ENCODE peak calls at places on chromosomes 16 and 17, in seven cellular contexts. M, C, O, A, E, F and Y are unnamed samples.

GRCh38 chr17:64240261-64240740 is 22.8 kb downstream of the TEX2 start:
- DNase-seq in M (no peak), C (no peak), O (no peak), A (no peak), E (no peak), F (no peak), Y (no peak)

GRCh38 chr17:40415390-40415789 is 2.3 kb downstream of the TOP2A start:
- DNase-seq in M (no peak), C (no peak), O (no peak), A (no peak), E (no peak), F (no peak), Y (no peak)

GRCh38 chr16:3401719-3402397 is 843 bp downstream of the ZNF174 start:
- DNase-seq in M (no peak), C (peak), O (no peak), A (no peak), E (no peak), F (no peak), Y (no peak)

GRCh38 chr16:77443834-77444460 is 9.1 kb upstream of the ADAMTS18 start:
- DNase-seq in M (no peak), C (no peak), O (no peak), A (no peak), E (no peak), F (no peak), Y (no peak)

GRCh38 chr17:75844530-75845057 is 390 bp upstream of the UNC13D start:
- DNase-seq in M (peak), C (no peak), O (no peak), A (no peak), E (peak), F (no peak), Y (no peak)

GRCh38 chr16:6725634-6726331 is 606.9 kb upstream of the RBFOX1 start:
- DNase-seq in M (no peak), C (no peak), O (no peak), A (no peak), E (no peak), F (no peak), Y (no peak)

GRCh38 chr17:1561420-1562177 is 993 bp downstream of the PITPNA start:
- DNase-seq in M (no peak), C (no peak), O (no peak), A (peak), E (peak), F (no peak), Y (no peak)

GRCh38 chr17:29927546-29927945 is 2.5 kb downstream of the SSH2 start:
- DNase-seq in M (no peak), C (no peak), O (no peak), A (no peak), E (no peak), F (no peak), Y (no peak)

GRCh38 chr17:29095439-29095838 is 52.5 kb downstream of the PIPOX start:
- DNase-seq in M (no peak), C (no peak), O (no peak), A (no peak), E (no peak), F (no peak), Y (no peak)

GRCh38 chr17:79835953-79836951 is 3.0 kb downstream of the CBX4 start:
- DNase-seq in M (peak), C (no peak), O (no peak), A (no peak), E (peak), F (no peak), Y (no peak)

GRCh38 chr17:1843947-1844346 is 14.1 kb downstream of the RPA1 start:
- DNase-seq in M (no peak), C (no peak), O (no peak), A (no peak), E (no peak), F (no peak), Y (no peak)

GRCh38 chr16:25691519-25692091 is at the start of gene HS3ST4:
- DNase-seq in M (no peak), C (no peak), O (no peak), A (no peak), E (no peak), F (no peak), Y (no peak)

GRCh38 chr16:19130852-19131808 is 17.4 kb downstream of the ITPRIPL2 start:
- DNase-seq in M (peak), C (no peak), O (no peak), A (no peak), E (no peak), F (peak), Y (no peak)

GRCh38 chr17:18190629-18191028 is 7.0 kb downstream of the ALKBH5 start:
- DNase-seq in M (no peak), C (no peak), O (no peak), A (no peak), E (no peak), F (no peak), Y (no peak)

GRCh38 chr16:27458196-27458728 is 56.3 kb downstream of the IL21R start:
- DNase-seq in M (peak), C (no peak), O (no peak), A (no peak), E (no peak), F (no peak), Y (no peak)

GRCh38 chr16:24753437-24753836 is 24.0 kb downstream of the TNRC6A start:
- DNase-seq in M (no peak), C (no peak), O (no peak), A (no peak), E (no peak), F (no peak), Y (no peak)

GRCh38 chr16:88030498-88030897 is 79.3 kb downstream of the BANP start:
- DNase-seq in M (no peak), C (no peak), O (no peak), A (no peak), E (no peak), F (no peak), Y (no peak)

GRCh38 chr17:73343168-73343634 is 31.4 kb upstream of the CDC42EP4 start:
- DNase-seq in M (no peak), C (peak), O (no peak), A (no peak), E (peak), F (peak), Y (no peak)

GRCh38 chr17:54736573-54736972 is 164.1 kb upstream of the TOM1L1 start:
- DNase-seq in M (no peak), C (no peak), O (no peak), A (no peak), E (no peak), F (no peak), Y (no peak)

GRCh38 chr16:85983606-85984005 is 84.6 kb downstream of the IRF8 start:
- DNase-seq in M (no peak), C (no peak), O (no peak), A (no peak), E (no peak), F (no peak), Y (no peak)

GRCh38 chr17:6365187-6365943 is 69.6 kb downstream of the AIPL1 start:
- DNase-seq in M (no peak), C (no peak), O (no peak), A (no peak), E (no peak), F (no peak), Y (peak)

GRCh38 chr17:46859996-46860395 is 8.6 kb downstream of the WNT9B start:
- DNase-seq in M (no peak), C (no peak), O (no peak), A (no peak), E (no peak), F (no peak), Y (no peak)

GRCh38 chr16:49012961-49013726 is 268.5 kb downstream of the CBLN1 start:
- DNase-seq in M (no peak), C (no peak), O (no peak), A (no peak), E (peak), F (no peak), Y (no peak)

GRCh38 chr17:82054351-82055022 is 2.8 kb downstream of the GPS1 start:
- DNase-seq in M (no peak), C (no peak), O (no peak), A (no peak), E (peak), F (no peak), Y (no peak)

GRCh38 chr16:17829826-17830225 is 359.1 kb upstream of the XYLT1 start:
- DNase-seq in M (no peak), C (no peak), O (no peak), A (no peak), E (no peak), F (no peak), Y (no peak)

GRCh38 chr17:37643829-37644228 is 583 bp upstream of the DDX52 start:
- DNase-seq in M (no peak), C (no peak), O (no peak), A (no peak), E (no peak), F (no peak), Y (no peak)

GRCh38 chr16:83577201-83577600 is 230.6 kb upstream of the HSBP1 start:
- DNase-seq in M (no peak), C (no peak), O (no peak), A (no peak), E (no peak), F (no peak), Y (peak)

GRCh38 chr17:45110676-45111611 is 21.4 kb downstream of the PLCD3 start:
- DNase-seq in M (no peak), C (no peak), O (peak), A (no peak), E (no peak), F (no peak), Y (no peak)
- TF ChIP-seq CTCF in M (no peak), C (no peak), O (no peak), A (no peak), E (no peak), F (no peak), Y (no peak)

GRCh38 chr17:78486946-78487680 is 90.1 kb downstream of the DNAH17 start:
- DNase-seq in M (no peak), C (no peak), O (no peak), A (no peak), E (no peak), F (no peak), Y (no peak)

GRCh38 chr17:78488156-78488555 is 89.0 kb downstream of the DNAH17 start:
- DNase-seq in M (no peak), C (no peak), O (no peak), A (no peak), E (no peak), F (no peak), Y (no peak)

GRCh38 chr17:78484300-78485159 is 92.7 kb downstream of the DNAH17 start:
- DNase-seq in M (no peak), C (no peak), O (no peak), A (peak), E (no peak), F (no peak), Y (no peak)

GRCh38 chr17:78486228-78486802 is 90.9 kb downstream of the DNAH17 start:
- DNase-seq in M (no peak), C (no peak), O (no peak), A (no peak), E (no peak), F (no peak), Y (no peak)

DNA sequence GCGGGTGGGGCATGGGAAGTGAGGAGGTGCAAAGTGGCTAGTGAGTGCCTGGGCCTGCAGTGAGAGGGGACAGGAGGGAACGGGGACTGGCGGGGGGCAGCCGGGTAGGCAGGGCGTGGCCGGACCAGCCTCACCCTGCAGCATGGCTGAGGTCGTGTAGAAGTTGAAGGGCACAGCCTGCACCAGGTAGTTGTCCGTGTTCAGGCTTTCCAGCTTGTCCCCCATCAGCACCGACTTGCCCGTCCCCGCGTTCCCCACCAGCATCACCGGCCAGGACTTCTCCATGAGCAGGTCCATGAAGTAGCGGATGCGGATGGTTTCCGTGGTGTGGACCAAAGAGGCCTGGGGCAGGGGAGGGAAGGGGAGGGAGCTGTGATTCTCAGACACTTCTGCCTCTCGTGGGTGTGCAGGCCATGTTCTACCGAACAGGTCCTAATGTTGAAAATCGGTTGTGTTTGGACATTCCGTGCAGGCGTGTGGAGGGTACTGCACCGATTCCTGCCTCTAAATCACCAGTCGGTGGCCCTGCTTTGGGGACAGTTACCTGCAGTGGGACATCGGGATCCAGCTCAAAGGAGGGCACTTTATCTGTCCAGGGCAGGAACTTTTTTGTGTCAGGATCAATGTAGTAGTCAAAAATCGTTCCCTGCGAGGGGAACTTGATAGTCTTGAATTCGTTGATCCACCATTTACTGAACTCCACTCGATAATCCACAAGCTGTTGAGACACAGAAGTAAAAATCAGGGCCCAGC is 91.6 kb downstream of the DNAH17 start:
- DNase-seq in M (no peak), C (no peak), O (no peak), A (no peak), E (no peak), F (no peak), Y (no peak)
- H3K4me3 ChIP-seq in M (no peak), C (no peak), O (no peak), A (no peak), E (no peak), F (no peak), Y (no peak)

GRCh38 chr16:4694664-4695451 is 1.5 kb downstream of the NUDT16L1 start:
- DNase-seq in M (no peak), C (no peak), O (no peak), A (no peak), E (peak), F (no peak), Y (no peak)
- TF ChIP-seq CTCF in M (peak), C (peak), O (no peak), A (no peak), E (no peak), F (no peak), Y (no peak)

DNA sequence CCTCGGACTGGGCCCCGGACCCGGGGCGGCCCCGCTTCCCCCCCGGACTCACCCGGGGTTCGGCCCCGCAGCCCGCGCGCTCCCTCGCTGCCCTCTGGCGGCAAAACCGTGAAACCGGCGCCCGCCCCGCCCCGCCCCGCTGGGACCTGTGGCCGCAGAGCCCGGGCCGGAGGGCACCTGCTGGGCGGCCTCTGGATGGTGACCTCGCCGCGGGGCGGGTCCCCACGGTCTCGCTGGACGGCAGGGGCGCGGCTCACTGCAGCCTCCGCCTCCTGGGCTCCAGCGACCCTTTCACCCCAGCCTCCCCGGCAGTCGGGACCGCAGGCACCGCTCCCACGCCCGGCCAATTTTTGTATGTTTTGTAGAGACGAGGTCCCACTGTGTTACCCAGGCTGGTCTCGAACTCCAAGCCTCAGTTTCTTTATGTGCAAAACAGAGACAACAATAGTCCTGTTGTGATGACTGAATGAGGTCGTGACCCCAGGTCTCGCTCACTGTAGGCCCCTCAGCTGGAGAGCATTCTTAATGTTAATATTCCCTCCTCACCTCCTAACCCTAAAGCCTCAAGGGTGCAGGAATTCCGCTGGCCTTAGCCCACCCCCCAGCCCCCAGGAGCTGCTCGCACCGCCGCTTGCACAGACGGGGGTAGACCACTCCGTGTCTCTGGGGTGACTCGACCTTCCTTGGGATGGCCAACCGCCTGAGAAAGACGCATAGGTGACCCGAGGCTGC is 33.7 kb upstream of the RPH3AL start:
- DNase-seq in M (peak), C (peak), O (no peak), A (peak), E (peak), F (peak), Y (peak)
- H3K4me3 ChIP-seq in M (peak), C (no peak), O (no peak), A (no peak), E (no peak), F (peak), Y (no peak)